ENCODE peak calls at places on chromosome 2, in eight cellular contexts. K is activated naive CD8-positive, alpha-beta T cell treated with anti-CD3 and anti-CD28 coated beads, Interleukin-2, amount 50 U/mL, for 24 hours; E is NCI-H2029; T is sciatic nerve; L is effector CD4-positive, alpha-beta T cell; Q is transverse colon; Z is activated CD4-positive, alpha-beta T cell treated with anti-CD3 and anti-CD28 coated beads for 36 hours; H is cardiac muscle cell. Y is an unnamed sample.

GRCh38 chr2:100426384-100426720 is 8.9 kb upstream of the CHST10 start:
- DNase-seq in K (no peak), E (no peak), T (no peak), L (no peak), Q (no peak), Z (no peak), H (no peak), Y (no peak)

GRCh38 chr2:8244634-8245033 is 437.2 kb upstream of the ID2 start:
- DNase-seq in K (no peak), E (no peak), T (no peak), L (no peak), Q (no peak), Z (no peak), H (no peak), Y (no peak)

GRCh38 chr2:219177594-219178376 is at the start of gene RETREG2:
- DNase-seq in K (peak; percentile 81), E (peak; percentile 80), T (peak; percentile 91), L (peak; percentile 75), Q (peak; percentile 89), Z (peak; percentile 90), H (peak; percentile 94), Y (peak; percentile 82)

GRCh38 chr2:113272463-113272862 is 6.3 kb downstream of the PAX8 start:
- DNase-seq in K (no peak), E (no peak), T (no peak), L (no peak), Q (no peak), Z (no peak), H (no peak), Y (no peak)

GRCh38 chr2:126518206-126518605 is 137.8 kb upstream of the GYPC start:
- DNase-seq in K (no peak), E (no peak), T (no peak), L (no peak), Q (no peak), Z (no peak), H (no peak), Y (no peak)

GRCh38 chr2:84969511-84970265 is 1.3 kb upstream of the KCMF1 start:
- DNase-seq in K (peak; percentile 20), E (no peak), T (no peak), L (peak; percentile 12), Q (no peak), Z (peak; percentile 46), H (peak; percentile 46), Y (no peak)

GRCh38 chr2:174802459-174802858 is 38.2 kb upstream of the CHRNA1 start:
- DNase-seq in K (no peak), E (no peak), T (no peak), L (no peak), Q (no peak), Z (no peak), H (no peak), Y (no peak)

GRCh38 chr2:158539176-158539895 is 82.6 kb downstream of the PKP4 start:
- DNase-seq in K (no peak), E (peak; percentile 69), T (no peak), L (no peak), Q (no peak), Z (no peak), H (peak; percentile 84), Y (peak; percentile 57)

GRCh38 chr2:158197940-158198339 is 96.3 kb downstream of the UPP2 start:
- DNase-seq in K (no peak), E (peak; percentile 71), T (no peak), L (no peak), Q (no peak), Z (no peak), H (no peak), Y (no peak)

GRCh38 chr2:19434413-19434812 is 76.0 kb upstream of the OSR1 start:
- DNase-seq in K (no peak), E (no peak), T (no peak), L (no peak), Q (no peak), Z (no peak), H (peak; percentile 5), Y (no peak)

GRCh38 chr2:150478206-150478974 is 9.1 kb downstream of the RND3 start:
- DNase-seq in K (no peak), E (no peak), T (no peak), L (no peak), Q (no peak), Z (no peak), H (no peak), Y (no peak)

GRCh38 chr2:88621432-88621831 is 5.8 kb downstream of the EIF2AK3 start:
- DNase-seq in K (no peak), E (no peak), T (no peak), L (no peak), Q (no peak), Z (no peak), H (no peak), Y (no peak)

GRCh38 chr2:69453475-69454129 is 16.4 kb upstream of the NFU1 start:
- DNase-seq in K (no peak), E (no peak), T (no peak), L (no peak), Q (no peak), Z (peak; percentile 63), H (no peak), Y (no peak)

GRCh38 chr2:181203412-181203811 is 223.0 kb downstream of the UBE2E3 start:
- DNase-seq in K (no peak), E (no peak), T (no peak), L (no peak), Q (no peak), Z (no peak), H (peak; percentile 33), Y (no peak)

GRCh38 chr2:41735006-41735405 is 312.8 kb upstream of the PKDCC start:
- DNase-seq in K (no peak), E (no peak), T (no peak), L (no peak), Q (no peak), Z (no peak), H (no peak), Y (no peak)

GRCh38 chr2:106334802-106335201 is 133.4 kb downstream of the RGPD3 start:
- DNase-seq in K (no peak), E (no peak), T (no peak), L (no peak), Q (no peak), Z (no peak), H (no peak), Y (no peak)

GRCh38 chr2:158923180-158923594 is 45.3 kb upstream of the TANC1 start:
- DNase-seq in K (no peak), E (no peak), T (no peak), L (no peak), Q (no peak), Z (no peak), H (peak; percentile 34), Y (no peak)

GRCh38 chr2:145845923-145846322 is 1326.0 kb upstream of the ZEB2 start:
- DNase-seq in K (no peak), E (no peak), T (no peak), L (no peak), Q (no peak), Z (no peak), H (no peak), Y (no peak)

GRCh38 chr2:219918929-219919328 is 291.5 kb downstream of the SLC4A3 start:
- DNase-seq in K (no peak), E (no peak), T (no peak), L (no peak), Q (no peak), Z (no peak), H (no peak), Y (peak; percentile 18)

GRCh38 chr2:85400541-85400940 is 9.6 kb downstream of the CAPG start:
- DNase-seq in K (no peak), E (peak; percentile 32), T (no peak), L (no peak), Q (no peak), Z (no peak), H (no peak), Y (no peak)

GRCh38 chr2:176131617-176132396 is 2.3 kb downstream of the HOXD8 start:
- DNase-seq in K (no peak), E (no peak), T (no peak), L (no peak), Q (no peak), Z (no peak), H (no peak), Y (no peak)

GRCh38 chr2:238420878-238421694 is 5.6 kb upstream of the ASB1 start:
- DNase-seq in K (no peak), E (no peak), T (no peak), L (no peak), Q (no peak), Z (no peak), H (peak; percentile 43), Y (no peak)

GRCh38 chr2:200863655-200864205 is 728 bp downstream of the CLK1 start:
- DNase-seq in K (peak; percentile 21), E (no peak), T (no peak), L (no peak), Q (peak; percentile 23), Z (peak; percentile 48), H (no peak), Y (no peak)

GRCh38 chr2:5748941-5749731 is 57.0 kb downstream of the SOX11 start:
- DNase-seq in K (no peak), E (no peak), T (no peak), L (no peak), Q (no peak), Z (no peak), H (no peak), Y (no peak)

GRCh38 chr2:24717263-24717951 is 75.8 kb downstream of the PTRHD1 start:
- DNase-seq in K (no peak), E (no peak), T (no peak), L (no peak), Q (no peak), Z (no peak), H (no peak), Y (no peak)

GRCh38 chr2:70084973-70085710 is 2.1 kb upstream of the PCBP1 start:
- DNase-seq in K (peak; percentile 62), E (peak; percentile 79), T (no peak), L (peak; percentile 69), Q (peak; percentile 61), Z (peak; percentile 76), H (no peak), Y (peak; percentile 34)

GRCh38 chr2:6835467-6835866 is 30.2 kb downstream of the CMPK2 start:
- DNase-seq in K (no peak), E (no peak), T (no peak), L (no peak), Q (no peak), Z (no peak), H (peak; percentile 49), Y (no peak)